ENCODE peak calls at places on chromosomes 16 and 17, in four cellular contexts. I, S, E and R are unnamed samples.

GRCh38 chr16:69924777-69925191 is 26.4 kb upstream of the CLEC18A start:
- DNase-seq in I (no peak), E (no peak), S (no peak), R (no peak)

GRCh38 chr17:32588982-32589381 is 102.2 kb downstream of the CDK5R1 start:
- DNase-seq in I (no peak), E (no peak), S (peak), R (peak)

GRCh38 chr17:3905017-3905486 is 11.2 kb downstream of the P2RX1 start:
- DNase-seq in I (no peak), S (no peak), E (no peak), R (no peak)

GRCh38 chr17:4648741-4649140 is 7.3 kb upstream of the ALOX15 start:
- DNase-seq in E (no peak), S (no peak), I (no peak), R (no peak)

GRCh38 chr16:56093055-56093454 is 98.2 kb upstream of the GNAO1 start:
- DNase-seq in S (no peak), I (no peak), E (no peak), R (no peak)

GRCh38 chr16:3065069-3065741 is at the start of gene IL32:
- DNase-seq in I (no peak), S (no peak), E (no peak), R (no peak)

GRCh38 chr16:62805221-62805857 is 769.1 kb upstream of the CDH8 start:
- DNase-seq in E (no peak), S (no peak), I (no peak), R (no peak)

GRCh38 chr16:65617421-65617820 is 495.6 kb upstream of the CDH11 start:
- DNase-seq in E (no peak), I (no peak), S (no peak), R (no peak)

DNA sequence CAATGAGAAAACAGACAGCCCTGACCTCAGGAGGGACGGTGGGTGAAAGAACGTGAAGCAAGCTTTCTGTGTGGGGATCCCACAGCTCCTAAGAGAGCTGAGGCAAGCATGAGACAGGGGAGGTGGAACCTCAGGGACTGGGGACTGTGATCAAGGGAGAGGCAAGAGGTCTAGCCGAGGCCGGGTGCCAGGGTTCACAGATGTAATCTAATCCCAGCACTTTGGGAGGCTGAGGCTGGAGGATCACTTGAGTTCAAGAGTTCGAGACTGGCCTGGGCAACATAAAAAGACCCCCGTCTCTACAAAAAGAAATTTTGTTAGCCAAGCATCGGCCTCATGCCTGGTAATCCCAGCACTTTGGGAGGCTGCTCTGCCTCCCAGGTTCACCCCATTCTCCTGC is 4.5 kb upstream of the ADAM11 start:
- DNase-seq in I (no peak), S (no peak), E (no peak), R (no peak)
- TF ChIP-seq USF2 in I (no peak), S (no peak), E (no peak), R (no peak)

GRCh38 chr16:88560722-88561484 is 9.3 kb upstream of the ZC3H18 start:
- DNase-seq in E (no peak), S (no peak), I (no peak), R (peak)
- TF ChIP-seq ATF3 in E (no peak), S (peak), I (no peak), R (peak)

GRCh38 chr17:63293310-63293709 is 152.8 kb downstream of the CYB561 start:
- DNase-seq in I (no peak), E (no peak), S (no peak), R (no peak)

GRCh38 chr17:63291243-63291642 is 154.9 kb downstream of the CYB561 start:
- DNase-seq in E (no peak), I (no peak), S (no peak), R (no peak)

GRCh38 chr17:63295288-63295687 is 150.8 kb downstream of the CYB561 start:
- DNase-seq in S (no peak), E (no peak), I (no peak), R (no peak)

GRCh38 chr17:63289931-63290330 is 156.2 kb downstream of the CYB561 start:
- DNase-seq in I (no peak), S (no peak), E (no peak), R (no peak)

DNA sequence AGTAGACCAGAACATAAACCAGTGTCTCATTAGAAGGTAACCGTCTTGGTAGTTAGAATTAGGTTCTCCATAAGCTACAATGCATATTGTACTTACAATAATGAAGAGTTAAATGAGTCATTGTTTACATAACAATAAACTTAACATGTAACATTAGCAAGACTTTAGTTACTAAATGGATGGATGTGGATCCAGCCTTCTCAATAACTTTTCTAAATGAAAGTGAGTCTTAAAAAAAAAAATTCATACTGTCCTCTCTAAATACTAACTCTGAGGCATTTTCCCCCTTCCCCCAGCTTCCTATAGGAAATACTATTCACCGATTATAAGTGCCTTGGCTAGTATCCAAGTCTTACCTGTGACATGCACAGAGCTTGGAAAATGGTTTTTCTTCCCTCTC is 155.3 kb downstream of the CYB561 start:
- DNase-seq in E (no peak), I (no peak), S (no peak), R (no peak)
- TF ChIP-seq USF2 in E (no peak), I (no peak), S (no peak), R (no peak)

GRCh38 chr16:72469932-72470331 is 298.0 kb upstream of the PMFBP1 start:
- DNase-seq in E (no peak), I (no peak), S (no peak), R (no peak)

GRCh38 chr16:72467157-72467759 is 295.3 kb upstream of the PMFBP1 start:
- DNase-seq in I (no peak), E (no peak), S (peak), R (no peak)

GRCh38 chr16:72471317-72471716 is 299.4 kb upstream of the PMFBP1 start:
- DNase-seq in I (no peak), S (no peak), E (no peak), R (no peak)

GRCh38 chr16:72470541-72470940 is 298.6 kb upstream of the PMFBP1 start:
- DNase-seq in I (no peak), S (no peak), E (no peak), R (no peak)

DNA sequence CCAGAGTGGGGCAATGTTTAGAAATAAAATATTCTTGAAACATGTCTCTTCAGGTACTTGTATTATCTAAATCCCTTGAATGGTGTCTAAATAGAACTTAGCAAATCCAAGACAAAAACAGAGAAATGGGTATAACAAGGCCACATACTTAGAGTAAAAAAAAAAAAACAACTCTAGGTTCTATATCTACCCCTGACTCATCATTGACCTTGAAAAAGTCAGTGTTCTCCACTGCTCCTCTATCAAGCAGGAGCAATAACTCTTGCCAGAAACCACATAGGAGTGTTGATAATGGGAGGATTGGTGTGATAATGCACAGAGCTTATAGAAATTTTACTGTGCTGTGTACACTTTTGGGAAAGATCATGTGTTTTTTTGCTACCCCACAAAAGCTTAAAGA is 296.6 kb upstream of the PMFBP1 start:
- DNase-seq in E (no peak), I (no peak), S (no peak), R (no peak)
- TF ChIP-seq ATF3 in E (no peak), I (no peak), S (no peak), R (no peak)

GRCh38 chr17:19281161-19281560 is 44.0 kb downstream of the EPN2 start:
- DNase-seq in E (no peak), I (no peak), S (no peak), R (no peak)
- TF ChIP-seq USF2 in E (no peak), I (no peak), S (no peak), R (no peak)

GRCh38 chr16:28609631-28610594 is at the start of gene SULT1A1:
- DNase-seq in S (peak), E (no peak), I (no peak), R (peak)
- TF ChIP-seq ATF3 in S (no peak), E (no peak), I (no peak), R (no peak)

GRCh38 chr17:63962298-63962744 is 10.4 kb downstream of the SCN4A start:
- DNase-seq in I (no peak), E (no peak), S (no peak), R (no peak)

GRCh38 chr17:63967953-63968352 is 4.8 kb downstream of the SCN4A start:
- DNase-seq in I (no peak), E (no peak), S (no peak), R (no peak)

GRCh38 chr17:63969278-63969677 is 3.4 kb downstream of the SCN4A start:
- DNase-seq in S (no peak), I (no peak), E (no peak), R (no peak)

GRCh38 chr17:63963123-63963522 is 9.6 kb downstream of the SCN4A start:
- DNase-seq in S (no peak), E (no peak), I (no peak), R (no peak)

GRCh38 chr17:63966646-63967265 is 6.0 kb downstream of the SCN4A start:
- DNase-seq in E (no peak), S (no peak), I (peak), R (no peak)
- TF ChIP-seq USF2 in E (no peak), S (no peak), I (no peak), R (no peak)

DNA sequence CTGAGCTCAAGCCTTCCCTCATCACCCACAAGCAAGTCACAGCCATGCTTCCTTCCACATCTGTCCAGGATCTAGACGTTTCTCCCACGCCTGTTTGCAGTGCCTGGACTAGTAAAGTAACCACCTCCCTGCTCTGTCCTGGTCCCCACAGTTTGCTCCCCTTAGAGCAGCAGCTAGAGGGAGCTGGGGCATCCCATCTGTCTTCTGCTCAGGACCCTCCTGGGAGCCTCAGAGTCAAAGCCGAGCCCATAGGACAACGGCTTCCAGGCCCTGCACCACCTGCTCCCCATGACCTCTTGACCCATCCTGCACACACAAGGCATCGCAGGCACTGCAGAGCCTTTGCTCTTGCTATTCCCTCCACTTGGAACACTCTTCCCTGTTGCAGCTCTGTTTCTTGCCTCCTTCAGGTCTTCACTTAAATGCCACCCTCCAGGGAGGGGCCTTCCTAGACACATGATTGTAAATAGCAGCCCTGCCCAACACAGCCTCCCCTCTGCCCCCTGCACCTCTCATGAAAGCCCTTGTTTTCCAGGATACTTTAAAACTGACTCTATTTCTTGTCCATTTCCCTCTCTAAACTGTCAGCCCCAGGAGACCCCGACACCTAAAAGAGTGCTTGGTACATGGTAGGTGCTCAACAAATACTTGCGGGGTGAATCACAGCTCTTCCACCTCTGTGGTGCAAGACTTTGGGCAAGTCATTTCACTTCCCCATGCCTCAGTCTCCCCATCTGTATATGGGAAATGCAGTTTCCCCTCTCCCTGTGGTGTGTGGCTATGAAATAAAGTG is 3.1 kb downstream of the NATD1 start:
- DNase-seq in I (no peak), E (no peak), S (no peak), R (no peak)
- TF ChIP-seq ATF3 in I (no peak), E (no peak), S (no peak), R (no peak)

GRCh38 chr17:50090071-50090470 is 5.1 kb upstream of the PDK2 start:
- DNase-seq in S (no peak), I (no peak), E (no peak), R (no peak)

GRCh38 chr17:50088952-50089825 is 6.0 kb upstream of the PDK2 start:
- DNase-seq in S (no peak), I (no peak), E (no peak), R (no peak)

GRCh38 chr17:50087912-50088405 is 7.2 kb upstream of the PDK2 start:
- DNase-seq in S (no peak), E (no peak), I (no peak), R (no peak)

GRCh38 chr17:50090971-50091950 is 3.9 kb upstream of the PDK2 start:
- DNase-seq in I (no peak), E (no peak), S (no peak), R (no peak)

GRCh38 chr17:50087246-50087911 is 7.8 kb upstream of the PDK2 start:
- DNase-seq in E (no peak), I (no peak), S (peak), R (peak)
- TF ChIP-seq USF2 in E (peak), I (no peak), S (no peak), R (no peak)